ENCODE peak calls at places on chromosome 15, in nine cellular contexts. C is GM03348, T is heart left ventricle, U is mammary epithelial cell, E is D341Med, F is GM12865, Z is sciatic nerve, S is MCF 10A, O is AG09309. Q is an unnamed sample.

GRCh38 chr15:60582370-60583036 is 103.6 kb upstream of the ICE2 start:
- DNase-seq in C (no peak), T (no peak), U (no peak), E (no peak), F (peak; percentile 88), Z (no peak), S (peak; percentile 38), O (no peak), Q (no peak)

GRCh38 chr15:66231421-66232266 is 21.9 kb downstream of the MEGF11 start:
- DNase-seq in C (no peak), T (no peak), U (peak; percentile 16), E (no peak), F (no peak), Z (no peak), S (no peak), O (no peak), Q (no peak)

GRCh38 chr15:74866090-74866489 is 7.1 kb downstream of the SCAMP2 start:
- DNase-seq in C (peak; percentile 74), T (no peak), U (peak; percentile 89), E (no peak), F (no peak), Z (no peak), S (peak; percentile 63), O (no peak), Q (no peak)

GRCh38 chr15:73630796-73631471 is 2.3 kb downstream of the NPTN start:
- DNase-seq in C (no peak), T (no peak), U (peak; percentile 28), E (no peak), F (peak; percentile 8), Z (no peak), S (no peak), O (no peak), Q (no peak)

GRCh38 chr15:96276438-96277210 is 53.9 kb upstream of the NR2F2 start:
- DNase-seq in C (peak; percentile 70), T (no peak), U (no peak), E (no peak), F (no peak), Z (no peak), S (peak; percentile 9), O (peak; percentile 64), Q (no peak)

GRCh38 chr15:77251662-77252061 is 168.2 kb downstream of the PEAK1 start:
- DNase-seq in C (no peak), T (no peak), U (no peak), E (no peak), F (no peak), Z (no peak), S (peak; percentile 4), O (no peak), Q (no peak)

GRCh38 chr15:73265536-73266153 is 103.1 kb downstream of the HCN4 start:
- DNase-seq in C (peak; percentile 51), T (no peak), U (peak; percentile 52), E (peak; percentile 77), F (peak; percentile 71), Z (no peak), S (peak; percentile 67), O (no peak), Q (no peak)

GRCh38 chr15:83927704-83928391 is 273.9 kb downstream of the ADAMTSL3 start:
- DNase-seq in C (no peak), T (no peak), U (no peak), E (no peak), F (peak; percentile 72), Z (no peak), S (no peak), O (no peak), Q (no peak)

GRCh38 chr15:25684521-25685215 is 178.5 kb downstream of the ATP10A start:
- DNase-seq in C (peak; percentile 90), T (no peak), U (no peak), E (no peak), F (no peak), Z (no peak), S (no peak), O (peak; percentile 69), Q (no peak)

GRCh38 chr15:31456329-31457060 is 129.9 kb downstream of the KLF13 start:
- DNase-seq in C (no peak), T (no peak), U (no peak), E (no peak), F (no peak), Z (peak; percentile 45), S (no peak), O (no peak), Q (no peak)

GRCh38 chr15:78072080-78072892 is 5.2 kb downstream of the TBC1D2B start:
- DNase-seq in C (peak; percentile 58), T (no peak), U (no peak), E (no peak), F (no peak), Z (no peak), S (no peak), O (peak; percentile 81), Q (peak; percentile 51)

GRCh38 chr15:28192772-28193171 is 93.7 kb upstream of the OCA2 start:
- DNase-seq in C (no peak), T (no peak), U (no peak), E (no peak), F (no peak), Z (no peak), S (no peak), O (no peak), Q (no peak)

GRCh38 chr15:81924667-81925183 is 121.1 kb downstream of the MEX3B start:
- DNase-seq in C (no peak), T (no peak), U (no peak), E (no peak), F (no peak), Z (no peak), S (no peak), O (no peak), Q (no peak)

Q was measured in hippocampal formation.